ENCODE peak calls at places on chromosomes 7 and 10, in seven cellular contexts. M is PC-3, H is NB4, O is GM13976, R is bronchial epithelial cell, T is astrocyte, K is Calu3. C is an unnamed sample.

GRCh38 chr7:25911738-25912607 is 240.0 kb upstream of the NFE2L3 start:
- DNase-seq in M (no peak), H (no peak), O (no peak), R (no peak), T (no peak), K (no peak), C (no peak)

GRCh38 chr10:48307584-48307983 is 1.1 kb downstream of the MAPK8 start:
- DNase-seq in M (no peak), H (no peak), O (no peak), R (no peak), T (no peak), K (no peak), C (no peak)

GRCh38 chr7:116859323-116859722 is 3.1 kb upstream of the CAPZA2 start:
- DNase-seq in M (peak; percentile 73), H (peak; percentile 72), O (no peak), R (peak; percentile 96), T (peak; percentile 75), K (no peak), C (no peak)

GRCh38 chr7:35869810-35870209 is 69.0 kb downstream of the SEPTIN7 start:
- DNase-seq in M (no peak), H (no peak), O (no peak), R (no peak), T (peak; percentile 32), K (no peak), C (no peak)

GRCh38 chr7:98398567-98399372 is 2.1 kb downstream of the BAIAP2L1 start:
- DNase-seq in M (peak; percentile 15), H (no peak), O (no peak), R (peak; percentile 54), T (no peak), K (no peak), C (no peak)

GRCh38 chr7:69738396-69738889 is 140.2 kb downstream of the AUTS2 start:
- DNase-seq in M (no peak), H (peak; percentile 21), O (peak; percentile 10), R (no peak), T (peak; percentile 71), K (no peak), C (no peak)

GRCh38 chr10:57247271-57247670 is 886.2 kb upstream of the ZWINT start:
- DNase-seq in M (no peak), H (no peak), O (no peak), R (no peak), T (no peak), K (no peak), C (no peak)

GRCh38 chr10:61184429-61184828 is 240.4 kb upstream of the RHOBTB1 start:
- DNase-seq in M (no peak), H (no peak), O (no peak), R (no peak), T (no peak), K (no peak), C (no peak)

GRCh38 chr7:88759216-88759955 is at the start of gene ZNF804B:
- DNase-seq in M (no peak), H (no peak), O (peak; percentile 32), R (no peak), T (no peak), K (no peak), C (no peak)

GRCh38 chr10:69124558-69125121 is 662 bp downstream of the VPS26A start:
- DNase-seq in M (peak; percentile 73), H (peak; percentile 89), O (peak; percentile 68), R (peak; percentile 71), T (peak; percentile 55), K (peak; percentile 48), C (peak; percentile 53)

GRCh38 chr10:99234739-99235468 is 748 bp downstream of the HPSE2 start:
- DNase-seq in M (no peak), H (peak; percentile 9), O (no peak), R (no peak), T (no peak), K (no peak), C (no peak)

GRCh38 chr10:21531164-21531563 is 2.9 kb upstream of the MLLT10 start:
- DNase-seq in M (no peak), H (peak; percentile 58), O (no peak), R (peak; percentile 39), T (peak; percentile 78), K (no peak), C (no peak)

GRCh38 chr7:711093-711966 is 15.2 kb upstream of the DNAAF5 start:
- DNase-seq in M (no peak), H (no peak), O (no peak), R (no peak), T (no peak), K (no peak), C (no peak)

GRCh38 chr10:27760867-27761266 is 15.2 kb upstream of the MKX start:
- DNase-seq in M (no peak), H (no peak), O (no peak), R (no peak), T (no peak), K (no peak), C (no peak)

GRCh38 chr10:27759483-27760281 is 14.1 kb upstream of the MKX start:
- DNase-seq in M (peak; percentile 21), H (no peak), O (no peak), R (no peak), T (no peak), K (no peak), C (no peak)
- TF ChIP-seq CTCF in M (peak; percentile 41), H (no peak), O (no peak), R (no peak), T (peak; percentile 3), K (no peak), C (no peak)

GRCh38 chr7:28042721-28043120 is 137.9 kb downstream of the JAZF1 start:
- DNase-seq in M (no peak), H (no peak), O (no peak), R (peak; percentile 6), T (no peak), K (no peak), C (no peak)

GRCh38 chr7:28045592-28045991 is 135.0 kb downstream of the JAZF1 start:
- DNase-seq in M (no peak), H (no peak), O (no peak), R (no peak), T (no peak), K (no peak), C (no peak)

GRCh38 chr7:28041508-28042314 is 138.9 kb downstream of the JAZF1 start:
- DNase-seq in M (peak; percentile 77), H (no peak), O (no peak), R (peak; percentile 42), T (peak; percentile 92), K (no peak), C (no peak)

GRCh38 chr7:28046035-28046434 is 134.6 kb downstream of the JAZF1 start:
- DNase-seq in M (no peak), H (no peak), O (no peak), R (no peak), T (no peak), K (no peak), C (no peak)

DNA sequence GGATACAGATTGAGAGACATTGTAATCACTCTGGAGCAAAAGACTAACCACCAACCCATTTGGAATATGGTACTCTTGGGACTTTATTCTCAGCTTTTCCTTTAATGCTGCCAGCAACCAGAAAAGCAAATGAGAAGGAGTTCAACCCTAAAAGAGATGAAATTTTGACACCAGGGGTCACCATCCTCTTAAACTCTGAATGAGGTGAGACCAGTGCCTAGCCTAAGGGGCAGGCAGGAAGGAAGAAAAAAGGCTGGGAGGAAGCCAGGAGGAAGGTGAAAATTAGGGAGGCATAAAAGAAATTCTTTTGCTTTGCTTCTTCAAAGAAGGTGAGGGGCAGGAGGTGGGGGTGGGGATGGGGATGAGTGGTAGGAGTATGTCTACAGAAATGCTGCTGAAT is 135.8 kb downstream of the JAZF1 start:
- DNase-seq in M (no peak), H (no peak), O (no peak), R (no peak), T (no peak), K (no peak), C (no peak)
- TF ChIP-seq CTCF in M (no peak), H (no peak), O (no peak), R (no peak), T (no peak), K (no peak), C (no peak)

GRCh38 chr10:34723746-34724145 is 91.3 kb downstream of the PARD3 start:
- DNase-seq in M (peak; percentile 96), H (peak; percentile 37), O (peak; percentile 44), R (peak; percentile 64), T (peak; percentile 42), K (peak; percentile 43), C (no peak)
- TF ChIP-seq CTCF in M (peak; percentile 99), H (no peak), O (no peak), R (peak; percentile 51), T (peak; percentile 39), K (peak; percentile 49), C (no peak)

GRCh38 chr10:97067716-97068391 is 117.9 kb downstream of the SLIT1 start:
- DNase-seq in M (no peak), H (peak; percentile 23), O (no peak), R (no peak), T (no peak), K (no peak), C (no peak)
- TF ChIP-seq CTCF in M (no peak), H (no peak), O (no peak), R (no peak), T (no peak), K (no peak), C (no peak)

GRCh38 chr10:59865101-59865500 is 41.3 kb downstream of the CCDC6 start:
- DNase-seq in M (peak; percentile 90), H (peak; percentile 42), O (no peak), R (peak; percentile 84), T (no peak), K (peak; percentile 71), C (no peak)
- TF ChIP-seq CTCF in M (peak; percentile 93), H (peak; percentile 23), O (peak; percentile 44), R (peak; percentile 65), T (no peak), K (peak; percentile 72), C (peak; percentile 56)

C was measured in CD14-positive monocyte.